ENCODE peak calls at places on chromosome 21, in five cellular contexts. L is AG20443, O is cardiac septum, D is memory B cell, Q is hepatocyte. P is an unnamed sample.

GRCh38 chr21:27704567-27705166 is 737.8 kb upstream of the ADAMTS5 start:
- DNase-seq in O (no peak), D (no peak), Q (no peak), L (no peak), P (no peak)

GRCh38 chr21:29499734-29500343 is 201.1 kb downstream of the BACH1 start:
- DNase-seq in L (peak), Q (no peak), D (no peak), O (no peak), P (peak)

GRCh38 chr21:31236528-31236927 is 107.5 kb downstream of the TIAM1 start:
- DNase-seq in O (no peak), L (no peak), D (no peak), Q (no peak), P (no peak)

GRCh38 chr21:46599251-46599572 is 5.7 kb downstream of the S100B start:
- DNase-seq in D (no peak), L (peak), Q (peak), O (no peak), P (peak)

GRCh38 chr21:34698270-34699015 is 29.6 kb downstream of the CLIC6 start:
- DNase-seq in L (no peak), D (no peak), O (no peak), Q (no peak), P (peak)

GRCh38 chr21:41758550-41758949 is 8.3 kb downstream of the RIPK4 start:
- DNase-seq in D (no peak), L (no peak), Q (no peak), O (no peak), P (no peak)

GRCh38 chr21:45152265-45152746 is 77.9 kb downstream of the ADARB1 start:
- DNase-seq in Q (peak), L (no peak), O (peak), D (peak), P (peak)

GRCh38 chr21:36713746-36714145 is 14.8 kb downstream of the SIM2 start:
- DNase-seq in O (no peak), L (no peak), Q (no peak), D (no peak), P (no peak)

GRCh38 chr21:37742115-37742514 is 174.1 kb downstream of the KCNJ6 start:
- DNase-seq in O (no peak), L (no peak), D (no peak), Q (no peak), P (no peak)

GRCh38 chr21:45538381-45539045 is 3.7 kb downstream of the SLC19A1 start:
- DNase-seq in O (peak), L (no peak), D (no peak), Q (no peak), P (peak)